ENCODE peak calls at places on chromosome 21, in six cellular contexts. F is colonic mucosa, B is brain microvascular endothelial cell, Z is choroid plexus epithelial cell, J is bronchial epithelial cell, E is astrocyte of the cerebellum. U is an unnamed sample.

GRCh38 chr21:27776925-27777553 is 810.2 kb upstream of the ADAMTS5 start:
- DNase-seq in F (no peak), B (no peak), Z (peak; percentile 39), J (no peak), E (no peak), U (no peak)

GRCh38 chr21:33698088-33698487 is 55.8 kb downstream of the ITSN1 start:
- DNase-seq in F (no peak), B (no peak), Z (no peak), J (no peak), E (no peak), U (no peak)

GRCh38 chr21:28444131-28444530 is 548.5 kb downstream of the LTN1 start:
- DNase-seq in F (no peak), B (no peak), Z (peak; percentile 78), J (no peak), E (no peak), U (no peak)

GRCh38 chr21:18170221-18170620 is 74.4 kb upstream of the CHODL start:
- DNase-seq in F (no peak), B (no peak), Z (no peak), J (no peak), E (no peak), U (no peak)

GRCh38 chr21:37153935-37154350 is 80.9 kb downstream of the TTC3 start:
- DNase-seq in F (peak; percentile 61), B (no peak), Z (peak; percentile 27), J (no peak), E (no peak), U (no peak)

GRCh38 chr21:28712396-28712795 is 280.3 kb downstream of the LTN1 start:
- DNase-seq in F (no peak), B (no peak), Z (no peak), J (no peak), E (no peak), U (no peak)

GRCh38 chr21:36747815-36748381 is 49.0 kb downstream of the SIM2 start:
- DNase-seq in F (peak; percentile 54), B (peak; percentile 18), Z (peak; percentile 50), J (no peak), E (no peak), U (no peak)

GRCh38 chr21:23452384-23453083 is 2154.7 kb downstream of the MRPL39 start:
- DNase-seq in F (no peak), B (no peak), Z (no peak), J (no peak), E (no peak), U (no peak)

GRCh38 chr21:26162081-26162480 is 8.5 kb downstream of the APP start:
- DNase-seq in F (no peak), B (no peak), Z (no peak), J (no peak), E (no peak), U (no peak)

GRCh38 chr21:14602418-14602987 is 56.4 kb upstream of the SAMSN1 start:
- DNase-seq in F (no peak), B (no peak), Z (peak; percentile 43), J (no peak), E (no peak), U (no peak)
- H3K4me3 ChIP-seq in F (no peak overlapping the region), B (no peak overlapping the region), Z (no peak overlapping the region), J (no peak overlapping the region), E (no peak overlapping the region), U (no peak overlapping the region)

GRCh38 chr21:14080764-14081096 is 130.0 kb downstream of the LIPI start:
- DNase-seq in F (no peak), B (no peak), Z (no peak), J (no peak), E (no peak), U (peak; percentile 1)

GRCh38 chr21:14080040-14080763 is 130.6 kb downstream of the LIPI start:
- DNase-seq in F (peak; percentile 10), B (no peak), Z (no peak), J (no peak), E (no peak), U (no peak)

GRCh38 chr21:14084701-14085100 is 126.1 kb downstream of the LIPI start:
- DNase-seq in F (no peak), B (no peak), Z (no peak), J (no peak), E (no peak), U (no peak)

GRCh38 chr21:14086553-14086952 is 124.2 kb downstream of the LIPI start:
- DNase-seq in F (no peak), B (no peak), Z (no peak), J (no peak), E (no peak), U (no peak)

DNA sequence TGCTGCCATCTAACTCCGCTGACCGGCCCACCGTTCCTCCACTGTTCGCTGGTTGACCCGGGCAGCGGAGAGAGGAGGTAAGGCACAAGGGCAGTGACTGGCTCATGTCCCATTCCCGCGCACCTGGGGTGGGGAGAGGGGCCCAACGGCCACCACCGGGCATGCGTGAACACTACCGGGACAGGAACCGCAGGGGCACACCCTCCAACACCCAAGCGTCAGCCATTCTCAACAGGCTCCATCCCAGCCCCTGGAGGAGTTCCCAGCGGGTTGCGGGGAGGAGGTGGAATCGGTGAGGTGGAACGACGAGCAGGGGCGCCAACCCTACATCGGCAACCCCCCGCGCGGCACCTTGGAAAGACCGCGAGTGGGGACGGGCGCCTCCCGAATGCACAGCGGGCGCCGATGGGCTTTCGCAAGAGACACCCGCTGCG is 126.7 kb downstream of the LIPI start:
- DNase-seq in F (no peak), B (no peak), Z (no peak), J (no peak), E (no peak), U (no peak)
- H3K4me3 ChIP-seq in F (no peak overlapping the region), B (no peak overlapping the region), Z (no peak overlapping the region), J (no peak overlapping the region), E (no peak overlapping the region), U (no peak overlapping the region)

GRCh38 chr21:14543983-14544382 is 2.1 kb downstream of the SAMSN1 start:
- DNase-seq in F (no peak), B (no peak), Z (no peak), J (no peak), E (no peak), U (no peak)

GRCh38 chr21:14538477-14538876 is 7.6 kb downstream of the SAMSN1 start:
- DNase-seq in F (no peak), B (no peak), Z (peak; percentile 45), J (peak; percentile 15), E (no peak), U (no peak)

GRCh38 chr21:14545906-14546480 is at the start of gene SAMSN1:
- DNase-seq in F (no peak), B (peak; percentile 23), Z (peak; percentile 45), J (peak; percentile 8), E (no peak), U (no peak)

GRCh38 chr21:14541840-14542495 is 4.1 kb downstream of the SAMSN1 start:
- DNase-seq in F (no peak), B (no peak), Z (peak; percentile 63), J (no peak), E (no peak), U (no peak)

GRCh38 chr21:14542638-14543037 is 3.5 kb downstream of the SAMSN1 start:
- DNase-seq in F (no peak), B (no peak), Z (no peak), J (no peak), E (no peak), U (no peak)
- H3K4me3 ChIP-seq in F (no peak overlapping the region), B (no peak overlapping the region), Z (no peak overlapping the region), J (no peak overlapping the region), E (no peak overlapping the region), U (no peak overlapping the region)

GRCh38 chr21:38489729-38490128 is 8.5 kb downstream of the ERG start:
- DNase-seq in F (no peak), B (no peak), Z (no peak), J (no peak), E (no peak), U (no peak)

GRCh38 chr21:38490411-38491020 is 7.8 kb downstream of the ERG start:
- DNase-seq in F (no peak), B (no peak), Z (no peak), J (no peak), E (no peak), U (no peak)

GRCh38 chr21:38488640-38489282 is 9.5 kb downstream of the ERG start:
- DNase-seq in F (no peak), B (no peak), Z (no peak), J (peak; percentile 97), E (no peak), U (no peak)

GRCh38 chr21:38487906-38488639 is 10.2 kb downstream of the ERG start:
- DNase-seq in F (peak; percentile 51), B (no peak), Z (no peak), J (no peak), E (no peak), U (no peak)

GRCh38 chr21:38489283-38489677 is 9.0 kb downstream of the ERG start:
- DNase-seq in F (no peak), B (no peak), Z (no peak), J (peak; percentile 30), E (no peak), U (no peak)
- H3K4me3 ChIP-seq in F (no peak overlapping the region), B (no peak overlapping the region), Z (no peak overlapping the region), J (no peak overlapping the region), E (no peak overlapping the region), U (no peak overlapping the region)

DNA sequence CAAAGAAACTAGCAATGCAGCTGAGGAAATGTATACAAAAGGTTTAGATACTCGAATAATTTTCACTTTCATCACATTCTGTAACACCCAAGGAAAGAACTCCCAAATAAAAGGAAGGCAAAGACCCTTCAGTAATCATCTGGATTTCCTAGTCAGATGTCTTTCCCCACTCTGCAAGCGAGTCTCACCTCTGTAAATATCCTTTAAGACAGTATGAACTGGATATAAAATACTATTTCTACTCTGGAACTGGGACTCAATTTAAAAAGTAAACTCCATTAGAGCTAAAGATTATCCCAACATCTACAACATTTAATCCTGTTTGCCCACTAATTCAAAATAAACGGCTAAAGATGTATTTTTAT is 27.0 kb downstream of the C2CD2 start:
- DNase-seq in F (no peak), B (no peak), Z (no peak), J (no peak), E (no peak), U (no peak)
- H3K4me3 ChIP-seq in F (no peak overlapping the region), B (peak overlapping the region; percentile 41), Z (no peak overlapping the region), J (no peak overlapping the region), E (no peak overlapping the region), U (no peak overlapping the region)

DNA sequence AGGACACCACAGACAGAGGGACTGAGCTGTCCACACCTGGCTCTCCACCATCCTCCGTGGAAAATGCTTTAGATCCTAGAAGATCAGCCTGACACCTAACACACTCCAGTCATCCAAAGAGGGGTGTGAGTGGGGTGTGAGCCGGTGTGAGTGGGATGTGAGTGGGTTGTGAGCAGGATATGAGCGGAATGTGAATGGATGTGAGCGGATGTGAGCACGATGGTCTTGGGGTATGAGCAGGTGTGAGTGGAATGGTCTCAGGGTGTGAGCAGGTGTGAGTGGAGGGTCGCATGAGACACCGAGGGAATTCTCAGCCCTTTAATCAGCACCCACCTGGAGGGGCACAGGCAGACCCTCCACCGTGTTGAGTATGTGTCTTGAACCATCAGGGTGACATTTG is 851 bp downstream of the TCP10L start:
- DNase-seq in F (no peak), B (no peak), Z (no peak), J (no peak), E (no peak), U (no peak)
- H3K4me3 ChIP-seq in F (no peak overlapping the region), B (no peak overlapping the region), Z (no peak overlapping the region), J (no peak overlapping the region), E (no peak overlapping the region), U (no peak overlapping the region)

DNA sequence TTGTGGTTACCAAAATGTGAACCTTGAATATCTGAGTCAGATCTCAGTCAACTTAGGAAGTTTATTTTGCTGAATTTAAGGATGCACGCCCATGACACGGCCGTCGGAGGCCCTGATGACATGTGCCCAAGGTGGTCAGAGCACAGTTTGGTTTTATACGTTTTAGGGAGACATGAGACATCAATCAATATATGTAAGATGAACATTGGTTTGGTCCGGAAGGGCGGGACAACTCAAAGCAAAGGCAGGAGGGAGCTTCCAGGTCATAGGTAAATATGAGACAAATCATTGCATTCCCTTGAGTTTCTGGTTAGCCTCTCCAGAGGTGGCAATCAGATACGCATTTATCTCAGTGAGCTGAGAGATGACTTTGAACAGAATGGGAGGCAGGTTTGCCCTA is 1.0 kb upstream of the PRMT2 start:
- DNase-seq in F (peak; percentile 27), B (no peak), Z (no peak), J (no peak), E (no peak), U (no peak)
- H3K4me3 ChIP-seq in F (peak overlapping the region; percentile 60), B (no peak overlapping the region), Z (peak overlapping the region; percentile 100), J (peak overlapping the region; percentile 87), E (peak overlapping the region; percentile 99), U (no peak overlapping the region)